ENCODE peak calls at places on chromosome 21, in six cellular contexts. One of them, this sample, is unnamed.
A peak's percentile ranks its signal among the peaks of the same experiment; 100 is the strongest.

GRCh38 chr21:46368533-46369285 is 44.8 kb downstream of the PCNT start:
- DNase-seq in A549: no peak
- DNase-seq in GM06990: no peak
- DNase-seq in lower lobe of right lung: no peak
- DNase-seq in fibroblast of mammary gland: no peak
- DNase-seq in neural progenitor cell: no peak
- DNase-seq in this sample: peak; percentile 30

GRCh38 chr21:29649370-29649963 is 290.3 kb downstream of the GRIK1 start:
- DNase-seq in A549: no peak
- DNase-seq in GM06990: no peak
- DNase-seq in lower lobe of right lung: no peak
- DNase-seq in fibroblast of mammary gland: no peak
- DNase-seq in neural progenitor cell: peak; percentile 18
- DNase-seq in this sample: no peak

GRCh38 chr21:44658511-44658910 is 779 bp downstream of the KRTAP12-3 start:
- DNase-seq in GM06990: no peak
- DNase-seq in A549: no peak
- DNase-seq in fibroblast of mammary gland: no peak
- DNase-seq in neural progenitor cell: no peak
- DNase-seq in lower lobe of right lung: no peak
- DNase-seq in this sample: no peak

GRCh38 chr21:46024983-46025860 is 43.7 kb downstream of the COL6A1 start:
- DNase-seq in lower lobe of right lung: no peak
- DNase-seq in A549: no peak
- DNase-seq in neural progenitor cell: no peak
- DNase-seq in GM06990: no peak
- DNase-seq in fibroblast of mammary gland: peak; percentile 63
- DNase-seq in this sample: no peak

GRCh38 chr21:25925936-25926335 is 191.2 kb downstream of the GABPA start:
- DNase-seq in fibroblast of mammary gland: peak; percentile 33
- DNase-seq in A549: no peak
- DNase-seq in neural progenitor cell: no peak
- DNase-seq in GM06990: no peak
- DNase-seq in lower lobe of right lung: no peak
- DNase-seq in this sample: no peak

GRCh38 chr21:45012661-45013270 is 61.6 kb upstream of the ADARB1 start:
- DNase-seq in fibroblast of mammary gland: no peak
- DNase-seq in A549: peak; percentile 22
- DNase-seq in lower lobe of right lung: peak; percentile 22
- DNase-seq in neural progenitor cell: peak; percentile 58
- DNase-seq in GM06990: no peak
- DNase-seq in this sample: no peak

GRCh38 chr21:26116456-26117011 is 54.0 kb downstream of the APP start:
- DNase-seq in lower lobe of right lung: no peak
- DNase-seq in fibroblast of mammary gland: peak; percentile 82
- DNase-seq in neural progenitor cell: no peak
- DNase-seq in GM06990: no peak
- DNase-seq in A549: no peak
- DNase-seq in this sample: no peak

GRCh38 chr21:32844076-32844475 is 72.5 kb upstream of the PAXBP1 start:
- DNase-seq in fibroblast of mammary gland: peak; percentile 53
- DNase-seq in A549: no peak
- DNase-seq in GM06990: no peak
- DNase-seq in lower lobe of right lung: no peak
- DNase-seq in neural progenitor cell: no peak
- DNase-seq in this sample: no peak

GRCh38 chr21:32364387-32364786 is 28.4 kb downstream of the URB1 start:
- DNase-seq in A549: no peak
- DNase-seq in fibroblast of mammary gland: no peak
- DNase-seq in lower lobe of right lung: no peak
- DNase-seq in GM06990: no peak
- DNase-seq in neural progenitor cell: peak; percentile 15
- DNase-seq in this sample: no peak

GRCh38 chr21:45552696-45553391 is 10.6 kb upstream of the SLC19A1 start:
- DNase-seq in A549: no peak
- DNase-seq in fibroblast of mammary gland: no peak
- DNase-seq in neural progenitor cell: no peak
- DNase-seq in GM06990: no peak
- DNase-seq in lower lobe of right lung: peak; percentile 47
- DNase-seq in this sample: no peak

GRCh38 chr21:42199488-42200463 is 19.2 kb upstream of the ABCG1 start:
- DNase-seq in A549: peak; percentile 10
- DNase-seq in fibroblast of mammary gland: peak; percentile 78
- DNase-seq in neural progenitor cell: no peak
- DNase-seq in lower lobe of right lung: no peak
- DNase-seq in GM06990: no peak
- DNase-seq in this sample: no peak

GRCh38 chr21:25997788-25998611 is 172.6 kb downstream of the APP start:
- DNase-seq in neural progenitor cell: peak; percentile 88
- DNase-seq in lower lobe of right lung: no peak
- DNase-seq in GM06990: no peak
- DNase-seq in A549: no peak
- DNase-seq in fibroblast of mammary gland: no peak
- DNase-seq in this sample: no peak

GRCh38 chr21:25929859-25930520 is 195.2 kb downstream of the GABPA start:
- DNase-seq in GM06990: no peak
- DNase-seq in neural progenitor cell: peak; percentile 18
- DNase-seq in lower lobe of right lung: no peak
- DNase-seq in A549: no peak
- DNase-seq in fibroblast of mammary gland: peak; percentile 42
- DNase-seq in this sample: no peak

GRCh38 chr21:41601573-41602371 is 93.8 kb upstream of the TMPRSS2 start:
- DNase-seq in A549: no peak
- DNase-seq in GM06990: no peak
- DNase-seq in lower lobe of right lung: no peak
- DNase-seq in neural progenitor cell: no peak
- DNase-seq in fibroblast of mammary gland: peak; percentile 11
- DNase-seq in this sample: no peak

GRCh38 chr21:26956216-26956615 is 10.7 kb downstream of the ADAMTS5 start:
- DNase-seq in lower lobe of right lung: no peak
- DNase-seq in GM06990: no peak
- DNase-seq in fibroblast of mammary gland: no peak
- DNase-seq in A549: no peak
- DNase-seq in neural progenitor cell: no peak
- DNase-seq in this sample: no peak

GRCh38 chr21:16608209-16608830 is 878.5 kb downstream of the USP25 start:
- DNase-seq in GM06990: no peak
- DNase-seq in lower lobe of right lung: no peak
- DNase-seq in fibroblast of mammary gland: peak; percentile 17
- DNase-seq in A549: no peak
- DNase-seq in neural progenitor cell: peak; percentile 38
- DNase-seq in this sample: no peak
- TF ChIP-seq CTCF in GM06990: no peak
- TF ChIP-seq CTCF in lower lobe of right lung: no peak
- TF ChIP-seq CTCF in fibroblast of mammary gland: peak; percentile 18
- TF ChIP-seq CTCF in A549: peak; percentile 20
- TF ChIP-seq CTCF in neural progenitor cell: peak; percentile 57
- TF ChIP-seq CTCF in this sample: no peak

GRCh38 chr21:35201288-35201687 is 152.2 kb upstream of the RUNX1 start:
- DNase-seq in A549: no peak
- DNase-seq in fibroblast of mammary gland: no peak
- DNase-seq in lower lobe of right lung: no peak
- DNase-seq in neural progenitor cell: no peak
- DNase-seq in GM06990: no peak
- DNase-seq in this sample: no peak
- TF ChIP-seq CTCF in A549: no peak
- TF ChIP-seq CTCF in fibroblast of mammary gland: no peak
- TF ChIP-seq CTCF in lower lobe of right lung: no peak
- TF ChIP-seq CTCF in neural progenitor cell: no peak
- TF ChIP-seq CTCF in GM06990: no peak
- TF ChIP-seq CTCF in this sample: no peak

GRCh38 chr21:38234395-38235142 is 22.2 kb upstream of the KCNJ15 start:
- DNase-seq in lower lobe of right lung: no peak
- DNase-seq in fibroblast of mammary gland: no peak
- DNase-seq in neural progenitor cell: no peak
- DNase-seq in A549: no peak
- DNase-seq in GM06990: no peak
- DNase-seq in this sample: no peak

GRCh38 chr21:38242036-38242435 is 14.8 kb upstream of the KCNJ15 start:
- DNase-seq in A549: no peak
- DNase-seq in fibroblast of mammary gland: no peak
- DNase-seq in neural progenitor cell: no peak
- DNase-seq in lower lobe of right lung: no peak
- DNase-seq in GM06990: no peak
- DNase-seq in this sample: no peak

GRCh38 chr21:38241029-38241740 is 15.6 kb upstream of the KCNJ15 start:
- DNase-seq in fibroblast of mammary gland: peak; percentile 76
- DNase-seq in GM06990: no peak
- DNase-seq in neural progenitor cell: no peak
- DNase-seq in lower lobe of right lung: no peak
- DNase-seq in A549: no peak
- DNase-seq in this sample: no peak

GRCh38 chr21:38240121-38240520 is 16.7 kb upstream of the KCNJ15 start:
- DNase-seq in A549: no peak
- DNase-seq in neural progenitor cell: no peak
- DNase-seq in GM06990: no peak
- DNase-seq in fibroblast of mammary gland: no peak
- DNase-seq in lower lobe of right lung: no peak
- DNase-seq in this sample: no peak

GRCh38 chr21:38236232-38236631 is 20.6 kb upstream of the KCNJ15 start:
- DNase-seq in lower lobe of right lung: no peak
- DNase-seq in fibroblast of mammary gland: no peak
- DNase-seq in GM06990: no peak
- DNase-seq in A549: no peak
- DNase-seq in neural progenitor cell: no peak
- DNase-seq in this sample: no peak
- TF ChIP-seq CTCF in lower lobe of right lung: peak; percentile 12
- TF ChIP-seq CTCF in fibroblast of mammary gland: peak; percentile 12
- TF ChIP-seq CTCF in GM06990: no peak
- TF ChIP-seq CTCF in A549: no peak
- TF ChIP-seq CTCF in neural progenitor cell: no peak
- TF ChIP-seq CTCF in this sample: no peak

GRCh38 chr21:14383596-14384210 is 757 bp upstream of the HSPA13 start:
- DNase-seq in fibroblast of mammary gland: peak; percentile 47
- DNase-seq in GM06990: no peak
- DNase-seq in neural progenitor cell: no peak
- DNase-seq in A549: no peak
- DNase-seq in lower lobe of right lung: no peak
- DNase-seq in this sample: no peak
- TF ChIP-seq CTCF in fibroblast of mammary gland: no peak
- TF ChIP-seq CTCF in GM06990: no peak
- TF ChIP-seq CTCF in neural progenitor cell: no peak
- TF ChIP-seq CTCF in A549: no peak
- TF ChIP-seq CTCF in lower lobe of right lung: no peak
- TF ChIP-seq CTCF in this sample: no peak

GRCh38 chr21:37074546-37074945 is 1.5 kb downstream of the TTC3 start:
- DNase-seq in neural progenitor cell: no peak
- DNase-seq in A549: no peak
- DNase-seq in fibroblast of mammary gland: peak; percentile 12
- DNase-seq in lower lobe of right lung: no peak
- DNase-seq in GM06990: no peak
- DNase-seq in this sample: no peak

GRCh38 chr21:37074195-37074510 is 1.1 kb downstream of the TTC3 start:
- DNase-seq in neural progenitor cell: peak; percentile 50
- DNase-seq in GM06990: no peak
- DNase-seq in fibroblast of mammary gland: peak; percentile 18
- DNase-seq in lower lobe of right lung: no peak
- DNase-seq in A549: no peak
- DNase-seq in this sample: no peak

GRCh38 chr21:37072239-37072987 is 458 bp downstream of the PIGP start:
- DNase-seq in lower lobe of right lung: no peak
- DNase-seq in neural progenitor cell: peak; percentile 85
- DNase-seq in fibroblast of mammary gland: peak; percentile 57
- DNase-seq in A549: peak; percentile 25
- DNase-seq in GM06990: no peak
- DNase-seq in this sample: no peak

GRCh38 chr21:37072988-37073416 is at the start of the genes PIGP and TTC3:
- DNase-seq in lower lobe of right lung: peak; percentile 95
- DNase-seq in fibroblast of mammary gland: peak; percentile 90
- DNase-seq in GM06990: peak; percentile 98
- DNase-seq in neural progenitor cell: peak; percentile 97
- DNase-seq in A549: peak; percentile 67
- DNase-seq in this sample: peak; percentile 96

DNA sequence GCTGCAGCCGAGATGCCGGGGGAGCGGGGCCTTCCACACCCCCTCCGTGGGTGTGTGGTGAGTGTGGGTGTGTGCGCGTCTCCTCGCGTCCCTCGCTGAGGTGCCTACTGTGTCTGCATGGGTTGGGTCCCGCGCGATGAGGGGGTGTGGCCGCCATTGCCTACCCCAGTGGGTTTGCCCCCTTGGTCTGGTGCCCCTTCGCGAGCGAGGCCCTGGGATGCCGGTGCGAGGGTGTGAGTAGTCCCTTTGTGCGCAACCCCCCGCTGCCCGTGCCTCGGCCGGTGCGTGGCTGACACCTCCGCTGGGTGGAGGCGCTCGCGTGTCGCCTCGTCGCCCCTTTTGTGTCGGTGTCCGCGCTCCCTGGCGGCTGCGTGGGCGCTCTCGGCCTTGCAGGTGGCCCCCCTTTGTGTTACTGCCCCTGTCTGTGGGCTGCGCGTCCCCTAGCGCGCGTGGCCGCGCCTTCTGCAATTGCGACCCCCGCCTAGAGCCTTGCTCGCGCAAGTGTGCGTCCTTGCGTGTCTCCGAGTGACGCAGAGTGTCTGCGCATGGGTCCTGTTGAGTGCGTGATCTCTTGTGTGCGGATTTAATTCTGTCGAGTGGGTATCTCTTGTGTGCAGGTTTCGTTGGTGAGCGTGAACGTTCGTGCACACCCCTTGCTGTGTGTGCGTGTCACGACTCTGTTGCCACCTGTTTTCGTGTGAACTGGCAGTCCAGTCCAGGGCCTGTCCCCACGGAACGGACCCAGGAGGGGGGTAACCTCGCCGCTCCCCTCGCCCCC is 552 bp downstream of the TTC3 start:
- DNase-seq in lower lobe of right lung: peak; percentile 77
- DNase-seq in A549: no peak
- DNase-seq in neural progenitor cell: peak; percentile 46
- DNase-seq in GM06990: peak; percentile 83
- DNase-seq in fibroblast of mammary gland: peak; percentile 44
- DNase-seq in this sample: no peak
- TF ChIP-seq CTCF in lower lobe of right lung: no peak
- TF ChIP-seq CTCF in A549: no peak
- TF ChIP-seq CTCF in neural progenitor cell: no peak
- TF ChIP-seq CTCF in GM06990: peak; percentile 37
- TF ChIP-seq CTCF in fibroblast of mammary gland: no peak
- TF ChIP-seq CTCF in this sample: no peak

This sample was measured in natural killer cell.